ENCODE peak calls at places on chromosomes 16 and 17, in six cellular contexts. K, H, R, U, O and Y are unnamed samples.
A peak's percentile ranks its signal among the peaks of the same experiment; 100 is the strongest.

GRCh38 chr16:21952040-21952792 is 945 bp upstream of the UQCRC2 start:
- DNase-seq in R (peak; percentile 98), O (peak; percentile 82), H (peak; percentile 85), K (no peak), U (peak; percentile 79), Y (peak; percentile 38)

GRCh38 chr16:4639899-4640509 is 15.4 kb downstream of the MGRN1 start:
- DNase-seq in H (no peak), O (no peak), R (no peak), U (no peak), K (no peak), Y (no peak)

GRCh38 chr16:10685709-10686108 is 9.0 kb downstream of the TEKT5 start:
- DNase-seq in R (no peak), O (no peak), K (no peak), H (no peak), U (no peak), Y (no peak)

GRCh38 chr16:30989469-30990047 is 4.6 kb downstream of the HSD3B7 start:
- DNase-seq in R (no peak), U (no peak), O (no peak), H (no peak), K (no peak), Y (no peak)

GRCh38 chr16:66337434-66338188 is 28.9 kb upstream of the CDH5 start:
- DNase-seq in O (no peak), R (no peak), H (no peak), K (no peak), U (no peak), Y (no peak)

GRCh38 chr16:48687421-48688038 is 77.5 kb upstream of the N4BP1 start:
- DNase-seq in K (peak; percentile 73), O (no peak), U (peak; percentile 10), H (peak; percentile 83), R (peak; percentile 50), Y (peak; percentile 9)

GRCh38 chr16:8096211-8096610 is 494.1 kb downstream of the TMEM114 start:
- DNase-seq in H (no peak), K (no peak), U (no peak), R (no peak), O (no peak), Y (no peak)

GRCh38 chr17:35791681-35792350 is 3.6 kb downstream of the MMP28 start:
- DNase-seq in K (no peak), U (no peak), O (peak; percentile 40), H (no peak), R (no peak), Y (no peak)

GRCh38 chr17:1972429-1973160 is 52.5 kb downstream of the RTN4RL1 start:
- DNase-seq in R (no peak), O (no peak), H (no peak), U (no peak), K (peak; percentile 92), Y (no peak)

GRCh38 chr17:52134641-52135040 is 23.9 kb downstream of the CA10 start:
- DNase-seq in R (no peak), O (no peak), U (no peak), K (no peak), H (no peak), Y (no peak)

GRCh38 chr17:44083250-44083849 is 12.8 kb downstream of the G6PC3 start:
- DNase-seq in U (no peak), R (no peak), H (no peak), O (no peak), K (peak; percentile 56), Y (no peak)

GRCh38 chr17:8189041-8189710 is 804 bp downstream of the BORCS6 start:
- DNase-seq in R (peak; percentile 26), H (peak; percentile 31), U (no peak), K (peak; percentile 60), O (no peak), Y (peak; percentile 11)